ENCODE peak calls at places on chromosome X, in seven cellular contexts. Q is thoracic aorta; Z is CD8-positive, alpha-beta T cell; R is MM.1S; Y is sigmoid colon; O is Karpas-422; L is trophoblast cell. E is an unnamed sample.

GRCh38 chrX:39205467-39205866 is 404.2 kb downstream of the MID1IP1 start:
- DNase-seq in Q (no peak), Z (no peak), R (no peak), Y (no peak), O (no peak), L (no peak), E (no peak)

GRCh38 chrX:107715331-107716044 is 60.1 kb downstream of the TSC22D3 start:
- DNase-seq in Q (no peak), Z (peak; percentile 28), R (no peak), Y (no peak), O (no peak), L (no peak), E (peak; percentile 40)

GRCh38 chrX:132612990-132613564 is 124.2 kb upstream of the MBNL3 start:
- DNase-seq in Q (no peak), Z (peak; percentile 37), R (peak; percentile 22), Y (no peak), O (peak; percentile 76), L (no peak), E (peak; percentile 21)

GRCh38 chrX:140091276-140091886 is 126.1 kb upstream of the CXorf66 start:
- DNase-seq in Q (no peak), Z (no peak), R (no peak), Y (peak; percentile 60), O (no peak), L (no peak), E (peak; percentile 43)

GRCh38 chrX:44036336-44036735 is 63.1 kb upstream of the NDP start:
- DNase-seq in Q (no peak), Z (no peak), R (no peak), Y (no peak), O (no peak), L (peak; percentile 31), E (no peak)

GRCh38 chrX:38069273-38069672 is 62.9 kb downstream of the SYTL5 start:
- DNase-seq in Q (no peak), Z (no peak), R (no peak), Y (no peak), O (no peak), L (no peak), E (no peak)

GRCh38 chrX:95057341-95057740 is 1383.3 kb downstream of the FAM133A start:
- DNase-seq in Q (no peak), Z (no peak), R (no peak), Y (no peak), O (no peak), L (no peak), E (no peak)

GRCh38 chrX:3326721-3327120 is 19.7 kb downstream of the MXRA5 start:
- DNase-seq in Q (no peak), Z (no peak), R (no peak), Y (no peak), O (no peak), L (no peak), E (no peak)

GRCh38 chrX:54452920-54453319 is 12.7 kb downstream of the TSR2 start:
- DNase-seq in Q (no peak), Z (no peak), R (no peak), Y (no peak), O (peak; percentile 67), L (no peak), E (no peak)

GRCh38 chrX:132858018-132858417 is 100.4 kb downstream of the HS6ST2 start:
- DNase-seq in Q (no peak), Z (no peak), R (peak; percentile 24), Y (no peak), O (no peak), L (no peak), E (no peak)

GRCh38 chrX:71221145-71221544 is 1.9 kb upstream of the GJB1 start:
- DNase-seq in Q (no peak), Z (no peak), R (no peak), Y (no peak), O (no peak), L (no peak), E (no peak)

GRCh38 chrX:39012561-39013209 is 211.4 kb downstream of the MID1IP1 start:
- DNase-seq in Q (no peak), Z (no peak), R (no peak), Y (no peak), O (no peak), L (no peak), E (no peak)

GRCh38 chrX:97006167-97006566 is 122.5 kb downstream of the RPA4 start:
- DNase-seq in Q (no peak), Z (no peak), R (no peak), Y (no peak), O (no peak), L (no peak), E (no peak)

GRCh38 chrX:71846429-71846828 is 64.2 kb upstream of the NHSL2 start:
- DNase-seq in Q (no peak), Z (no peak), R (no peak), Y (no peak), O (no peak), L (no peak), E (no peak)

GRCh38 chrX:136030357-136031225 is 45.4 kb downstream of the SLC9A6 start:
- DNase-seq in Q (no peak), Z (no peak), R (peak; percentile 65), Y (peak; percentile 94), O (no peak), L (no peak), E (no peak)

GRCh38 chrX:154063234-154063633 is 34.3 kb downstream of the MECP2 start:
- DNase-seq in Q (no peak), Z (no peak), R (no peak), Y (no peak), O (no peak), L (no peak), E (no peak)

GRCh38 chrX:53321216-53321942 is 40.0 kb upstream of the IQSEC2 start:
- DNase-seq in Q (no peak), Z (peak; percentile 22), R (no peak), Y (no peak), O (no peak), L (no peak), E (peak; percentile 24)

GRCh38 chrX:41677183-41677582 is 11.6 kb upstream of the GPR34 start:
- DNase-seq in Q (no peak), Z (no peak), R (no peak), Y (no peak), O (no peak), L (no peak), E (no peak)

GRCh38 chrX:50941638-50942037 is 31.1 kb downstream of the BMP15 start:
- DNase-seq in Q (no peak), Z (no peak), R (peak; percentile 6), Y (no peak), O (peak; percentile 73), L (peak; percentile 0), E (no peak)

GRCh38 chrX:107449490-107450175 is at the start of gene FRMPD3:
- DNase-seq in Q (no peak), Z (no peak), R (peak; percentile 15), Y (no peak), O (peak; percentile 72), L (no peak), E (no peak)

GRCh38 chrX:40446927-40447326 is 133.8 kb upstream of the ATP6AP2 start:
- DNase-seq in Q (no peak), Z (no peak), R (no peak), Y (no peak), O (no peak), L (no peak), E (no peak)

GRCh38 chrX:3393581-3394111 is 47.2 kb upstream of the MXRA5 start:
- DNase-seq in Q (no peak), Z (no peak), R (no peak), Y (no peak), O (no peak), L (no peak), E (no peak)

GRCh38 chrX:129696463-129697155 is 41.9 kb upstream of the APLN start:
- DNase-seq in Q (no peak), Z (no peak), R (no peak), Y (no peak), O (peak; percentile 31), L (no peak), E (no peak)
- H3K4me1 ChIP-seq in Q (no peaks in the 10 kb centered on the region), Z (no peaks in the 10 kb centered on the region), R (no peaks in the 10 kb centered on the region), Y (no peaks in the 10 kb centered on the region), O (no peaks in the 10 kb centered on the region), L (no peaks in the 10 kb centered on the region), E (no peaks in the 10 kb centered on the region)

DNA sequence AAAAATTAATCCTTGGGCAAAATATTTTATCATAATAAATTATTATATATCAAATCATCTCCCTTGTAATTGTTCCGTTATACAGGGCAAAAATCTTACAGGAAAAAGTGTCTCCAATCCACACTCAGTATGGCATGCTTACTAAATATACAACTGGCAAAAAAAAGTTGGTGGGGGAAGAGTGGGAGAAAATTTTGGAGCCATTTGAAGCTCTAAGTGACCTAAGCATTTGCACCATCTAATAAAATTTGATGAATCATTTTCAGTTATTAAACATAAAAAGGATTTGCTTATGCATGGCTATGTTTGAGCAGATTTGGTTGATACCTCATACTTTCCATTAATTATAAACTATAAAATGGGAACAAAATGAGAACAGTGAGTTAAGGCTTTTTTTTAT is 68.1 kb upstream of the FAM9C start:
- DNase-seq in Q (no peak), Z (no peak), R (no peak), Y (no peak), O (no peak), L (no peak), E (no peak)
- H3K27ac ChIP-seq in Q (no peak overlapping the region), Z (no peak overlapping the region), R (no peak overlapping the region), Y (no peak overlapping the region), O (no peak overlapping the region), L (no peak overlapping the region), E (no peak overlapping the region)

DNA sequence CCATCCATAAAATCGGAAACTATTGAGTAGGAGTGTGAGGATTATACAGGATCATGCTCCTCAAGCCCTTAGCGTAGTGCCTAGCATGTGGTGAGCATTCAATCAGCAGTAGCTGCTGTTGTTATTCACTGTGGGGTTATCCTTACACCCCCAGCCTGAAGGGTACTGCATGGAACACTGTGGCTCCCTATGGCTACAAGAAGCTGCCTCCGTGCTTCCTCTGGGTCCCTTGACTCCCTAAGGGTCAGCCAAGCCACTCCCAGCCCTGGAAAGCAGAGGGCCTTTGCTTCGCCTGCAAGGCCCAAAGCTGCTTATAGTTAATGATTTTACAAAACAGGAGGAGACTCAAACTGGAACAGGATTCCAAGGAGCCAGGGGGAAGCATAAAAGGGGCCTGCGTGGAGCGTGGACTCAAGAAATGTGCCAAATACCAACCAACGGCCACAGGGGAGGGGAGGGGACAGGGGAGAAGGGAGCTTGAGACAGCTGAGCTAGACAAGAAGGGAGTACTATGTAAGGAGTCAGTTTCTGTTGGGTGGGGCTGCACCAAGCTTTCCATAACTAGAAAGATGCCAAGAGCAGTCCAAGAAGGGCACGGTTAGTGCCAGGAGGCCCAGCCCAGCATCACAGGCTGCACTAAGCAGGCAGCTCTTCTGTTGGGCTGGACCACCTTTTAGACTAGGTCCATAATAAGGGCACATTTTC is 15.9 kb downstream of the SEPTIN6 start:
- DNase-seq in Q (no peak), Z (no peak), R (no peak), Y (no peak), O (no peak), L (no peak), E (no peak)
- H3K4me3 ChIP-seq in Q (no peak overlapping the region), Z (peak overlapping the region; percentile 41), R (no peak overlapping the region), Y (no peak overlapping the region), O (no peak overlapping the region), L (no peak overlapping the region), E (no peak overlapping the region)

DNA sequence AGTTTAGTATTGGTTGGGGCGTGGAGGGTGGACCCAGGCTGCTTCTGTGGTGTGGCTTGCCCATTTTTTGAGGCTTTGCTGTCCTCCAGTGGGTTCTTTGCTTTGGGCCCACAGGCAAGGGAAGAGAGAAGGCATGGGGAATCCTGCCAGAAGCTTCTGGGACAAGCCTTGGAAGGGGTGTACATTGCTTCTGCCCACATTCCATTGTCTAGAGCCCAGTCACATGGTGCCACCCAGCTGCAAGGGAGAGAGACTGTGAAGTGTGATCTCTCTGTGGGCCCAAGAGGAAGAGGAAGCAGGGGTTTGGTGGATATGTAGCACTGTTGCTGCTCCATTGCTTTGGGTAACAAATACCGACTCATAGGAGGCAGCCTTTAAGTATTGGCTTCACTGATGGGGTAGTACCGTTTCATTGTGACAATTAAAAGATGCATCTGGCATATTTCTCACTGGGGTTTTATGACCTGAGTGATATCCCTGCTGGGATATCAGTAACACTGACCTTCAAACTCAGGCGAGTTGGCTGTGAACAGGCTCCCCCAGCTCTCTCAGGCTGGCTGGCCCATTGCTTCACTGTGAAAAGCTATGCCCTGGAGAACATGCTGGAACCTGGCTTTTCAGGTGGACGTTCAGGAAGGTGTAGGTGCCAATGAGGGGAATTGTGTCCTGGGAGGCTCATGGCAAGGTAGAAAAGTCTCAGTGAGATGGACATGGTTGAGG is 85.9 kb downstream of the CLDN34 start:
- DNase-seq in Q (no peak), Z (no peak), R (no peak), Y (no peak), O (no peak), L (no peak), E (no peak)
- H3K4me1 ChIP-seq in Q (peaks cover 7% of the 10 kb centered on the region), Z (no peaks in the 10 kb centered on the region), R (no peaks in the 10 kb centered on the region), Y (peaks cover 44% of the 10 kb centered on the region), O (no peaks in the 10 kb centered on the region), L (peaks cover 25% of the 10 kb centered on the region), E (no peaks in the 10 kb centered on the region)

E was measured in CD4-positive, alpha-beta memory T cell.